ENCODE peak calls at places on chromosomes 2 and 18, in four cellular contexts. T is upper lobe of right lung, L is heart left ventricle, I is tibial artery. A is an unnamed sample.

GRCh38 chr2:136422512-136422911 is 304.6 kb upstream of the CXCR4 start:
- DNase-seq in L (no peak), I (no peak), T (no peak), A (no peak)

GRCh38 chr2:71610671-71611070 is 157.3 kb downstream of the DYSF start:
- DNase-seq in T (peak; percentile 29), I (peak; percentile 8), L (peak; percentile 3), A (peak; percentile 16)

GRCh38 chr18:48338915-48339314 is 70.3 kb downstream of the ZBTB7C start:
- DNase-seq in I (no peak), T (no peak), L (no peak), A (no peak)

GRCh38 chr2:39728941-39729351 is 50.1 kb downstream of the THUMPD2 start:
- DNase-seq in T (peak; percentile 67), I (no peak), L (no peak), A (no peak)

GRCh38 chr2:156339110-156339847 is 6.8 kb upstream of the NR4A2 start:
- DNase-seq in T (no peak), I (no peak), L (no peak), A (no peak)

GRCh38 chr2:234429265-234429664 is 67.6 kb downstream of the ARL4C start:
- DNase-seq in T (no peak), L (no peak), I (no peak), A (no peak)

GRCh38 chr18:8501044-8501443 is 108.2 kb upstream of the RAB12 start:
- DNase-seq in T (no peak), L (no peak), I (no peak), A (no peak)

GRCh38 chr2:71863338-71863737 is 284.3 kb downstream of the CYP26B1 start:
- DNase-seq in L (no peak), I (no peak), T (no peak), A (no peak)

GRCh38 chr2:191385416-191386160 is 140.4 kb downstream of the MYO1B start:
- DNase-seq in I (no peak), L (no peak), T (no peak), A (no peak)

GRCh38 chr18:2881088-2881487 is 34.3 kb downstream of the EMILIN2 start:
- DNase-seq in I (no peak), T (no peak), L (no peak), A (no peak)

GRCh38 chr2:112920923-112921532 is 10.1 kb downstream of the IL37 start:
- DNase-seq in I (no peak), L (no peak), T (no peak), A (no peak)

GRCh38 chr2:215652432-215652831 is 216.6 kb upstream of the FN1 start:
- DNase-seq in T (no peak), I (no peak), L (no peak), A (no peak)

GRCh38 chr2:40204268-40204667 is 247.6 kb downstream of the SLC8A1 start:
- DNase-seq in I (no peak), T (no peak), L (no peak), A (no peak)

GRCh38 chr18:6281874-6282273 is 132.8 kb downstream of the L3MBTL4 start:
- DNase-seq in L (no peak), T (no peak), I (no peak), A (no peak)

GRCh38 chr2:120881981-120882788 is 146.5 kb downstream of the GLI2 start:
- DNase-seq in T (no peak), I (no peak), L (no peak), A (no peak)

GRCh38 chr2:229202646-229203045 is 68.4 kb downstream of the PID1 start:
- DNase-seq in I (no peak), L (no peak), T (no peak), A (no peak)

GRCh38 chr18:57025525-57025924 is 121.4 kb upstream of the BOD1L2 start:
- DNase-seq in L (no peak), T (no peak), I (no peak), A (no peak)

GRCh38 chr2:130785466-130786055 is 30.2 kb downstream of the AMER3 start:
- DNase-seq in T (no peak), I (no peak), L (no peak), A (no peak)

GRCh38 chr2:111111101-111111755 is 9.5 kb upstream of the BCL2L11 start:
- DNase-seq in I (no peak), L (no peak), T (no peak), A (no peak)

GRCh38 chr2:214379227-214379626 is 31.6 kb upstream of the VWC2L start:
- DNase-seq in I (no peak), L (no peak), T (no peak), A (no peak)

GRCh38 chr2:109370399-109370990 is 241.5 kb downstream of the SH3RF3 start:
- DNase-seq in I (no peak), T (peak; percentile 46), L (peak; percentile 2), A (no peak)

GRCh38 chr2:143161982-143162837 is 33.0 kb downstream of the ARHGAP15 start:
- DNase-seq in I (peak; percentile 23), T (no peak), L (peak; percentile 9), A (no peak)

GRCh38 chr2:179965291-179965690 is 41.8 kb downstream of the CWC22 start:
- DNase-seq in I (no peak), L (no peak), T (no peak), A (no peak)

GRCh38 chr2:88307817-88308216 is 137.7 kb downstream of the THNSL2 start:
- DNase-seq in L (no peak), I (no peak), T (no peak), A (no peak)

DNA sequence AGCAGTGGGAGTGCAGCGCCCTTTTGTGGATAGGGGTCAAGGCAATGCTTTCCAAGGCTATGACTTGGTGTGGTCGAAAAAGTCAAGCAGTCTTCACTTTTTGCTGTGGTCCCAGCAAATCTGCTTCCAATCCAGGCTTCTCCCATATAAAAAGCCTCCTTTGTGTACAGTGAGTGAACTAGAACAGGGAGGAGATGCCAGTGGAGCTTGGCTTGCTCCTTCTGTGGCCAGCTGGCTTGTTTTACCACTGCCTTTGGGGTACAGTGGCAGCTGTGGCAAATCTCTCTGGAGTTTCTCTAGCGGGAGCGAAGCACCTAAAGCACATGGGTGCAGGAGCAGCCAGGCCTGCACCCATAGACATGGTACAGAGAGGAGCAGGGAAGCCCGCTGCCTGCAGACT is 103.5 kb downstream of the MSH2 start:
- DNase-seq in I (no peak), T (no peak), L (no peak), A (no peak)
- H3K4me1 ChIP-seq in I (no peaks in the 10 kb centered on the region), T (no peaks in the 10 kb centered on the region), L (no peaks in the 10 kb centered on the region), A (no peaks in the 10 kb centered on the region)

GRCh38 chr2:9003366-9003615 is 193 bp downstream of the MBOAT2 start:
- DNase-seq in L (peak; percentile 10), I (no peak), T (no peak), A (no peak)

GRCh38 chr2:9003616-9004337 is at the start of gene MBOAT2:
- DNase-seq in T (peak; percentile 94), L (peak; percentile 90), I (peak; percentile 80), A (peak; percentile 70)

GRCh38 chr2:9002313-9002636 is 1.2 kb downstream of the MBOAT2 start:
- DNase-seq in T (no peak), I (no peak), L (no peak), A (no peak)

GRCh38 chr2:9001778-9002177 is 1.7 kb downstream of the MBOAT2 start:
- DNase-seq in I (no peak), L (no peak), T (no peak), A (no peak)

DNA sequence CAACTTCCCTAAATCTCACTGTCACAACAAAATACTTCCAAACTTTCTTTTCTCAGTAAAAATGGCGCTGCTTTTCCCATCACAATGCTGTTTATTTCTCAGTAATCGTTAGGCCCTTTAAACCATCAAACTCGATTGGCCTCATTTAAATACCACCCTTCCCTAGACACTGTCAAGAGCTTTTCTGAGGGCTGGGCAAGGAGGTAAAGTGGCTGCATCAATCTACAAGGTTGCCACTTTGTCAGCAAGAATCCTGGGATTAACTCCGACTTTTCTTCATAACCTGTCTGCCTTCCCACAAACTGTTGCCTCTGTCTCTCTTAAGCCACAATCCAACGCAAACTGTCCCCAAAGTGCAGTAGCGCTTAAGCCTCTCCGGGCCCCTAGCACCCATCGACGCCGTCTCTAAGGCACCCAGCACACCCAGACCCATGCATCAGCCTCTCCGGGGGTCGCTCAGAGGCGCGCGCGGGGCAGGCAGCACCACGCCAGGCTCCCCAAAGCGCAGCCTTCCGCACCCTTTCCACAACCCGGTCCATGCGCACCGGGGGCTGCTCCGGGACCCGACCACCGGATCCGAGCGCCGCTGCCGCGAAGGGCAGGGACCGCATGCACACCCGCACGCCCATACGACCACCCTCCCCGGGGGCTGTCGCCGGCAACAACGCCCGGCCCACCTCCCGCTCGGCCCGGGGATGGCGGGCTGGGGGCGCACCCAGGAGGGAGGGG is 683 bp downstream of the MBOAT2 start:
- DNase-seq in T (peak; percentile 66), I (no peak), L (no peak), A (no peak)
- H3K4me3 ChIP-seq in T (peak overlapping the region; percentile 74), I (peak overlapping the region; percentile 66), L (peak overlapping the region; percentile 72), A (peak overlapping the region; percentile 61)

GRCh38 chr2:68762665-68763064 is 28.1 kb downstream of the ARHGAP25 start:
- DNase-seq in T (no peak), L (no peak), I (no peak), A (no peak)

GRCh38 chr2:68764781-68765385 is 30.3 kb downstream of the ARHGAP25 start:
- DNase-seq in T (no peak), L (no peak), I (no peak), A (no peak)

GRCh38 chr2:68762112-68762511 is 27.5 kb downstream of the ARHGAP25 start:
- DNase-seq in L (no peak), I (no peak), T (no peak), A (no peak)

GRCh38 chr2:68765739-68766377 is 31.2 kb downstream of the ARHGAP25 start:
- DNase-seq in T (no peak), L (no peak), I (no peak), A (no peak)

DNA sequence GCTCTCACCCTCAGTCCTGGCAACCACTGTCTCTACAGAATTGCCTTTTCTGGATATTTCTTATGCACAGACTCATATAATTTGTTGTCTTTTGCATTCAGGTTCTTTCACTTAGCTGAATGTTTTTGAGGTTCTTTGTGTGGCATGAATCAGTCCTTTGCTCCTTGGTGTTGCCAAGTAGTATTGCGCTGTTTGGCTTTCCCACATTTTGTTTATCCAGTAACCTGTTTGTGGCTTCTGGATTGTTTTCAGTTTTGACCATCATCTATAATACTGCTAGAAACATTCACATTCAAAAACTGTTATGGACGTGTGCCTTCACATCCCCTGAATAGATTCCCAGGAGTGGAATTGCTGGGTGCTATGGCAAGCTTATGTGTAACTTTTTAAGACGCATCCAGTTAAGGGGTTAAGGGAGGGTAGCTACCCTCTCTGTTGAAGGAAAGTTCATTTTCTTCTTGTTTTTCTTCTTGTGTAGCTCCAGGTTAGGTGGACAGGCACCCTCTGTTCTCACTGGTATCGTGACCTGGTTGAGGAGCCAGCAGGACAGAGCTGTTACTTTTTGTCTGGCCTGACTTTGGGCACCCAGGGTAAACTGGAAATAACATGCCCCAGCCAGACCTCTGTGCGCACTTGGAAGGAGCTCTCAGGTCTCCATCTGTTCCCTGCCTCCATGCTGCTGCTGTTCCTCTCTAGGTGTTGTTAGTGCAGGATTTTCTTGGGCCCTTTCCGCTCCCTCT is 29.6 kb downstream of the ARHGAP25 start:
- DNase-seq in L (no peak), T (no peak), I (no peak), A (no peak)
- H3K4me1 ChIP-seq in L (peaks cover 11% of the 10 kb centered on the region), T (peaks cover 62% of the 10 kb centered on the region), I (no peaks in the 10 kb centered on the region), A (no peaks in the 10 kb centered on the region)

DNA sequence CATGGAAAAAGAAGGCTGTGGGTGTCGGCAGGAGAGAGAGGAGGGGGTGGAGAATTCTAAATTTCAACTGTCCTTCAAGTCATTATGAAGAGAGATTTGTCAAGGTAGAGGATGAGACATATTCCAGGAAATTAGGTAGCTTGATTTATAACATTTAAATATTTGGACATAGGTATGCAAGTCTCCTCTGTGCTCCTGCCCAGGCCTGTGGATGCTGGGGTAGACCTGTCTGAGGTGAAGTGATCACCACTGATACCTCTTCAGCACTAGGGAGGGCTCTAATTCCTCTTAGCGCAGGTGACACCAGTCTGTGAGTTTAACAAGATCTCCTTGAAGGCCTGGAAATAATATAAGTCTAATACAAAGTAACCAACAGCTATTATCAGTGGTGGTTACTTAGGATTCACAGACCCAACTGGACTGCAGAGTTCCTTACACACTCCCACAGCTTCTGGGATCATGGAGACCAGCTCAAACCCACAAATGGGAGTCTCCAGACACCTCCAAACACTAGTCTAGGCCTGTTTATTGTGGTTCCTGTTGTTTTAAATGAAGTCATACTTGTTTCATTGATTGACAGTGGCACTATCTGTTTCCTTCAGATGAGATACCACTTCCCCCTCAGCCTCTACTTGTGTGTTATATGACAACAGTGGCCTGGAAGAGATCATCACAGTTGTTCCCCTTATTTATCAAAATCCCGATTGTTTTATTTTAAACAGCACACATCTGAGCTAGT is 104.1 kb upstream of the ITPRID2 start:
- DNase-seq in I (no peak), L (no peak), T (no peak), A (no peak)
- H3K4me3 ChIP-seq in I (no peak overlapping the region), L (no peak overlapping the region), T (no peak overlapping the region), A (no peak overlapping the region)